ENCODE peak calls at places on chromosomes 16 and 17, in ten cellular contexts. H, J, L, Y, C, M, X, U, A and W are unnamed samples.

GRCh38 chr16:12329246-12329995 is 352.9 kb downstream of the SNX29 start:
- DNase-seq in H (no peak), J (no peak), L (no peak), Y (no peak), C (peak), M (no peak), X (no peak), U (no peak), A (no peak), W (no peak)

GRCh38 chr17:59330314-59330942 is 1.0 kb upstream of the YPEL2 start:
- DNase-seq in H (no peak), J (no peak), L (peak), Y (peak), C (no peak), M (no peak), X (no peak), U (no peak), A (no peak), W (no peak)

GRCh38 chr16:1645914-1646525 is 32.1 kb upstream of the JPT2 start:
- DNase-seq in H (peak), J (peak), L (no peak), Y (no peak), C (no peak), M (peak), X (peak), U (no peak), A (no peak), W (peak)

GRCh38 chr16:84919751-84920150 is 91.6 kb downstream of the ZDHHC7 start:
- DNase-seq in H (no peak), J (no peak), L (no peak), Y (no peak), C (no peak), M (no peak), X (no peak), U (no peak), A (no peak), W (no peak)

GRCh38 chr17:55964191-55964590 is 189.1 kb upstream of the ANKFN1 start:
- DNase-seq in H (no peak), J (no peak), L (no peak), Y (no peak), C (no peak), M (no peak), X (no peak), U (no peak), A (no peak), W (no peak)

GRCh38 chr17:63189930-63190329 is 223.9 kb downstream of the TANC2 start:
- DNase-seq in H (no peak), J (no peak), L (no peak), Y (no peak), C (no peak), M (peak), X (no peak), U (no peak), A (no peak), W (no peak)

GRCh38 chr17:7512105-7512504 is 27.9 kb downstream of the POLR2A start:
- DNase-seq in H (no peak), J (no peak), L (no peak), Y (no peak), C (no peak), M (no peak), X (no peak), U (no peak), A (no peak), W (no peak)

GRCh38 chr16:17273142-17273561 is 197.6 kb downstream of the XYLT1 start:
- DNase-seq in H (no peak), J (peak), L (no peak), Y (no peak), C (no peak), M (peak), X (no peak), U (peak), A (no peak), W (no peak)

GRCh38 chr16:81101702-81102101 is 5.5 kb upstream of the GCSH start:
- DNase-seq in H (no peak), J (no peak), L (no peak), Y (no peak), C (no peak), M (no peak), X (no peak), U (no peak), A (no peak), W (no peak)

GRCh38 chr16:57273359-57273758 is 11.1 kb downstream of the PLLP start:
- DNase-seq in H (no peak), J (no peak), L (no peak), Y (no peak), C (no peak), M (no peak), X (no peak), U (no peak), A (no peak), W (no peak)

GRCh38 chr17:9845306-9845705 is 19.6 kb downstream of the GLP2R start:
- DNase-seq in H (no peak), J (no peak), L (no peak), Y (no peak), C (no peak), M (no peak), X (no peak), U (no peak), A (no peak), W (no peak)

GRCh38 chr16:81243927-81244326 is 5.4 kb downstream of the BCO1 start:
- DNase-seq in H (no peak), J (no peak), L (no peak), Y (no peak), C (no peak), M (no peak), X (no peak), U (no peak), A (no peak), W (no peak)

GRCh38 chr17:17745476-17746455 is 64.5 kb downstream of the RAI1 start:
- DNase-seq in H (no peak), J (no peak), L (no peak), Y (no peak), C (no peak), M (no peak), X (peak), U (no peak), A (no peak), W (no peak)

GRCh38 chr17:2101448-2102257 is 46.8 kb downstream of the HIC1 start:
- DNase-seq in H (no peak), J (no peak), L (peak), Y (peak), C (no peak), M (peak), X (no peak), U (no peak), A (no peak), W (no peak)

GRCh38 chr17:63165420-63165819 is 199.4 kb downstream of the TANC2 start:
- DNase-seq in H (no peak), J (no peak), L (no peak), Y (no peak), C (no peak), M (no peak), X (no peak), U (no peak), A (no peak), W (no peak)

GRCh38 chr16:2663553-2664521 is 18.5 kb upstream of the KCTD5 start:
- DNase-seq in H (no peak), J (peak), L (no peak), Y (no peak), C (no peak), M (peak), X (no peak), U (no peak), A (no peak), W (no peak)

GRCh38 chr17:54950116-54950515 is 18.3 kb downstream of the COX11 start:
- DNase-seq in H (no peak), J (no peak), L (no peak), Y (no peak), C (no peak), M (no peak), X (no peak), U (no peak), A (no peak), W (no peak)

GRCh38 chr17:56290486-56291118 is 137.3 kb downstream of the ANKFN1 start:
- DNase-seq in H (no peak), J (no peak), L (no peak), Y (no peak), C (no peak), M (no peak), X (no peak), U (no peak), A (no peak), W (no peak)

GRCh38 chr17:8629371-8630226 is 926 bp downstream of the MYH10 start:
- DNase-seq in H (no peak), J (peak), L (peak), Y (peak), C (peak), M (peak), X (peak), U (no peak), A (peak), W (peak)

GRCh38 chr17:28968269-28968913 is 17.1 kb upstream of the PHF12 start:
- DNase-seq in H (no peak), J (no peak), L (no peak), Y (peak), C (no peak), M (no peak), X (peak), U (no peak), A (no peak), W (no peak)

GRCh38 chr17:39104046-39104445 is 47.4 kb downstream of the PLXDC1 start:
- DNase-seq in H (no peak), J (no peak), L (no peak), Y (no peak), C (no peak), M (peak), X (no peak), U (peak), A (no peak), W (no peak)

GRCh38 chr17:32956240-32956970 is 28.5 kb downstream of the TMEM98 start:
- DNase-seq in H (no peak), J (no peak), L (no peak), Y (no peak), C (no peak), M (no peak), X (no peak), U (no peak), A (no peak), W (no peak)

GRCh38 chr17:78925662-78926555 is 722 bp upstream of the TIMP2 start:
- DNase-seq in H (no peak), J (no peak), L (peak), Y (peak), C (no peak), M (peak), X (peak), U (peak), A (peak), W (peak)

GRCh38 chr16:56984639-56985038 is 4.7 kb upstream of the NLRC5 start:
- DNase-seq in H (no peak), J (no peak), L (no peak), Y (no peak), C (no peak), M (no peak), X (no peak), U (no peak), A (no peak), W (no peak)

GRCh38 chr16:47644661-47645060 is 183.5 kb downstream of the PHKB start:
- DNase-seq in H (no peak), J (no peak), L (no peak), Y (no peak), C (no peak), M (peak), X (no peak), U (no peak), A (no peak), W (no peak)

GRCh38 chr16:56931253-56931768 is 631 bp upstream of the HERPUD1 start:
- DNase-seq in H (no peak), J (no peak), L (no peak), Y (no peak), C (peak), M (no peak), X (no peak), U (no peak), A (no peak), W (peak)

GRCh38 chr16:88945473-88945872 is 31.5 kb downstream of the CBFA2T3 start:
- DNase-seq in H (no peak), J (no peak), L (no peak), Y (no peak), C (no peak), M (no peak), X (no peak), U (no peak), A (no peak), W (no peak)

GRCh38 chr16:1651055-1651454 is 27.0 kb upstream of the JPT2 start:
- DNase-seq in H (no peak), J (no peak), L (no peak), Y (no peak), C (no peak), M (peak), X (no peak), U (no peak), A (no peak), W (no peak)

GRCh38 chr17:16447676-16448075 is 32.3 kb downstream of the TRPV2 start:
- DNase-seq in H (no peak), J (no peak), L (no peak), Y (no peak), C (no peak), M (no peak), X (no peak), U (no peak), A (no peak), W (no peak)

GRCh38 chr16:71474864-71475263 is 12.8 kb upstream of the ZNF23 start:
- DNase-seq in H (no peak), J (no peak), L (no peak), Y (no peak), C (no peak), M (peak), X (no peak), U (peak), A (no peak), W (no peak)

GRCh38 chr17:64441772-64442549 is 7.0 kb upstream of the MILR1 start:
- DNase-seq in H (no peak), J (no peak), L (peak), Y (peak), C (no peak), M (peak), X (peak), U (no peak), A (no peak), W (no peak)